ENCODE peak calls at places on chromosomes 4 and X, in four cellular contexts. One of them, this sample, is unnamed.

GRCh38 chr4:129218355-129218754 is 122.4 kb downstream of the C4orf33 start:
- DNase-seq in HTR-8/SVneo: no peak
- DNase-seq in ACHN: peak
- DNase-seq in EH: no peak
- DNase-seq in this sample: no peak

GRCh38 chr4:137635596-137635995 is 103.3 kb upstream of the PCDH18 start:
- DNase-seq in EH: no peak
- DNase-seq in ACHN: no peak
- DNase-seq in HTR-8/SVneo: no peak
- DNase-seq in this sample: no peak

GRCh38 chr4:107299646-107300045 is 263.5 kb upstream of the DKK2 start:
- DNase-seq in HTR-8/SVneo: no peak
- DNase-seq in ACHN: peak
- DNase-seq in EH: peak
- DNase-seq in this sample: peak

GRCh38 chr4:76194325-76194724 is 19.3 kb downstream of the SCARB2 start:
- DNase-seq in ACHN: peak
- DNase-seq in EH: peak
- DNase-seq in HTR-8/SVneo: peak
- DNase-seq in this sample: peak

GRCh38 chr4:55854132-55854531 is 684 bp downstream of the EXOC1 start:
- DNase-seq in EH: peak
- DNase-seq in HTR-8/SVneo: peak
- DNase-seq in ACHN: no peak
- DNase-seq in this sample: no peak

GRCh38 chr4:79209822-79210635 is 115.8 kb downstream of the NAA11 start:
- DNase-seq in HTR-8/SVneo: no peak
- DNase-seq in EH: no peak
- DNase-seq in ACHN: no peak
- DNase-seq in this sample: no peak

GRCh38 chr4:56414135-56414675 is 21.2 kb downstream of the PPAT start:
- DNase-seq in ACHN: no peak
- DNase-seq in HTR-8/SVneo: no peak
- DNase-seq in EH: peak
- DNase-seq in this sample: no peak

GRCh38 chr4:69760455-69760854 is at the start of gene SULT1B1:
- DNase-seq in HTR-8/SVneo: no peak
- DNase-seq in EH: no peak
- DNase-seq in ACHN: no peak
- DNase-seq in this sample: no peak

GRCh38 chr4:140603286-140603685 is 34.5 kb upstream of the UCP1 start:
- DNase-seq in HTR-8/SVneo: no peak
- DNase-seq in ACHN: no peak
- DNase-seq in EH: no peak
- DNase-seq in this sample: no peak

GRCh38 chr4:162498168-162498567 is 334.4 kb upstream of the FSTL5 start:
- DNase-seq in ACHN: no peak
- DNase-seq in EH: no peak
- DNase-seq in HTR-8/SVneo: no peak
- DNase-seq in this sample: no peak

GRCh38 chrX:10482708-10483107 is 137.7 kb downstream of the MID1 start:
- DNase-seq in EH: no peak
- DNase-seq in HTR-8/SVneo: no peak
- DNase-seq in ACHN: no peak
- DNase-seq in this sample: no peak

GRCh38 chr4:180164799-180165198 is 2078.4 kb upstream of the TENM3 start:
- DNase-seq in HTR-8/SVneo: peak
- DNase-seq in EH: no peak
- DNase-seq in ACHN: peak
- DNase-seq in this sample: no peak

GRCh38 chr4:152921284-152921683 is 14.8 kb upstream of the FHDC1 start:
- DNase-seq in EH: no peak
- DNase-seq in HTR-8/SVneo: no peak
- DNase-seq in ACHN: no peak
- DNase-seq in this sample: no peak

GRCh38 chr4:85639946-85640345 is 165.0 kb downstream of the ARHGAP24 start:
- DNase-seq in HTR-8/SVneo: no peak
- DNase-seq in EH: no peak
- DNase-seq in ACHN: no peak
- DNase-seq in this sample: no peak

GRCh38 chr4:124025423-124025822 is 628.8 kb downstream of the SPRY1 start:
- DNase-seq in HTR-8/SVneo: no peak
- DNase-seq in ACHN: no peak
- DNase-seq in EH: no peak
- DNase-seq in this sample: no peak

GRCh38 chrX:39204945-39205344 is 403.7 kb downstream of the MID1IP1 start:
- DNase-seq in EH: no peak
- DNase-seq in ACHN: no peak
- DNase-seq in HTR-8/SVneo: no peak
- DNase-seq in this sample: no peak

GRCh38 chr4:136183513-136183912 is 1348.8 kb downstream of the PCDH18 start:
- DNase-seq in HTR-8/SVneo: no peak
- DNase-seq in ACHN: no peak
- DNase-seq in EH: no peak
- DNase-seq in this sample: no peak

This sample was measured in HFFc6.